ENCODE peak calls at places on chromosomes 5 and 9, in ten cellular contexts. Q is pancreas; T is amniotic stem cell; C is GM18507; F is fibroblast of pulmonary artery; R is activated gamma-delta T cell; U is stimulated activated CD4-positive, alpha-beta T cell treated with anti-CD3 and anti-CD28 coated beads, Interleukin-1b, Interleukin-23, amount 100 ng/mL, for 4 hours; L is Daoy; P is kidney glomerular epithelial cell; B is AG04450. W is an unnamed sample.

GRCh38 chr9:135343136-135343535 is 136.4 kb upstream of the PPP1R26 start:
- DNase-seq in Q (no peak), T (no peak), C (no peak), F (no peak), R (no peak), U (no peak), L (no peak), P (no peak), B (no peak), W (no peak)

GRCh38 chr5:178507151-178507932 is 82.9 kb downstream of the COL23A1 start:
- DNase-seq in Q (no peak), T (no peak), C (no peak), F (no peak), R (no peak), U (no peak), L (no peak), P (no peak), B (no peak), W (no peak)

GRCh38 chr5:89147026-89147425 is 264.0 kb upstream of the MEF2C start:
- DNase-seq in Q (no peak), T (no peak), C (no peak), F (no peak), R (no peak), U (no peak), L (no peak), P (no peak), B (no peak), W (no peak)

GRCh38 chr9:14989811-14990210 is 79.6 kb upstream of the FREM1 start:
- DNase-seq in Q (no peak), T (no peak), C (no peak), F (no peak), R (no peak), U (no peak), L (no peak), P (no peak), B (no peak), W (peak)

GRCh38 chr5:165620394-165620793 is 2115.0 kb downstream of the MAT2B start:
- DNase-seq in Q (no peak), T (no peak), C (no peak), F (peak), R (no peak), U (no peak), L (no peak), P (no peak), B (peak), W (no peak)

GRCh38 chr5:74767579-74767913 is 497 bp downstream of the NSA2 start:
- DNase-seq in Q (no peak), T (peak), C (no peak), F (peak), R (no peak), U (no peak), L (peak), P (no peak), B (no peak), W (no peak)

GRCh38 chr5:126360467-126360866 is 62.7 kb upstream of the GRAMD2B start:
- DNase-seq in Q (no peak), T (no peak), C (no peak), F (no peak), R (no peak), U (no peak), L (no peak), P (peak), B (no peak), W (no peak)

GRCh38 chr9:30015073-30015472 is 2369.4 kb upstream of the ACO1 start:
- DNase-seq in Q (no peak), T (no peak), C (no peak), F (no peak), R (no peak), U (no peak), L (no peak), P (no peak), B (no peak), W (no peak)

GRCh38 chr5:175550055-175550660 is 71.8 kb downstream of the SFXN1 start:
- DNase-seq in Q (no peak), T (no peak), C (no peak), F (no peak), R (no peak), U (no peak), L (no peak), P (no peak), B (no peak), W (no peak)

GRCh38 chr5:67178085-67178484 is 18.5 kb downstream of the CD180 start:
- DNase-seq in Q (no peak), T (no peak), C (no peak), F (no peak), R (no peak), U (no peak), L (no peak), P (no peak), B (no peak), W (no peak)

GRCh38 chr5:148147415-148147814 is 20.9 kb upstream of the SPINK14 start:
- DNase-seq in Q (no peak), T (no peak), C (no peak), F (no peak), R (no peak), U (no peak), L (no peak), P (no peak), B (no peak), W (no peak)

GRCh38 chr5:102152906-102153787 is 142.9 kb downstream of the SLCO4C1 start:
- DNase-seq in Q (no peak), T (no peak), C (no peak), F (peak), R (no peak), U (no peak), L (no peak), P (peak), B (no peak), W (peak)

GRCh38 chr5:17219006-17219422 is 1.6 kb downstream of the BASP1 start:
- DNase-seq in Q (no peak), T (no peak), C (no peak), F (peak), R (no peak), U (no peak), L (peak), P (peak), B (no peak), W (no peak)

GRCh38 chr9:121294866-121295661 is 27.1 kb downstream of the GSN start:
- DNase-seq in Q (no peak), T (no peak), C (no peak), F (no peak), R (no peak), U (no peak), L (no peak), P (no peak), B (no peak), W (no peak)

GRCh38 chr5:151180291-151180690 is 22.7 kb upstream of the ANXA6 start:
- DNase-seq in Q (no peak), T (no peak), C (no peak), F (no peak), R (no peak), U (no peak), L (no peak), P (no peak), B (no peak), W (no peak)

GRCh38 chr5:148484651-148485050 is 100.9 kb downstream of the FBXO38 start:
- DNase-seq in Q (no peak), T (peak), C (no peak), F (no peak), R (no peak), U (no peak), L (no peak), P (no peak), B (no peak), W (no peak)

GRCh38 chr9:91170951-91171350 is 190.8 kb downstream of the AUH start:
- DNase-seq in Q (no peak), T (no peak), C (no peak), F (no peak), R (no peak), U (no peak), L (no peak), P (no peak), B (no peak), W (no peak)

GRCh38 chr9:70491798-70492736 is 77.6 kb upstream of the KLF9 start:
- DNase-seq in Q (no peak), T (no peak), C (no peak), F (peak), R (no peak), U (no peak), L (peak), P (no peak), B (no peak), W (no peak)

GRCh38 chr5:109529987-109530386 is 120.2 kb upstream of the PJA2 start:
- DNase-seq in Q (no peak), T (no peak), C (no peak), F (no peak), R (no peak), U (no peak), L (no peak), P (no peak), B (no peak), W (no peak)

GRCh38 chr9:123925820-123926219 is 4.1 kb downstream of the DENND1A start:
- DNase-seq in Q (no peak), T (no peak), C (no peak), F (no peak), R (no peak), U (no peak), L (no peak), P (no peak), B (no peak), W (no peak)

GRCh38 chr9:107068581-107068980 is 205.6 kb downstream of the ZNF462 start:
- DNase-seq in Q (no peak), T (no peak), C (no peak), F (no peak), R (no peak), U (no peak), L (no peak), P (no peak), B (no peak), W (no peak)

GRCh38 chr9:22119537-22120167 is 110.5 kb upstream of the CDKN2B start:
- DNase-seq in Q (no peak), T (no peak), C (no peak), F (peak), R (no peak), U (no peak), L (no peak), P (peak), B (no peak), W (peak)

GRCh38 chr5:179160584-179160983 is 100.4 kb downstream of the ZNF354C start:
- DNase-seq in Q (no peak), T (no peak), C (no peak), F (peak), R (no peak), U (no peak), L (no peak), P (no peak), B (no peak), W (no peak)

GRCh38 chr9:134571946-134572914 is 69.4 kb upstream of the COL5A1 start:
- DNase-seq in Q (no peak), T (no peak), C (no peak), F (no peak), R (no peak), U (no peak), L (peak), P (no peak), B (no peak), W (no peak)

GRCh38 chr5:146516151-146516475 is at the start of gene GPR151:
- DNase-seq in Q (no peak), T (no peak), C (no peak), F (peak), R (no peak), U (no peak), L (no peak), P (no peak), B (no peak), W (no peak)

GRCh38 chr5:169840405-169840804 is 139.9 kb downstream of the INSYN2B start:
- DNase-seq in Q (no peak), T (no peak), C (no peak), F (no peak), R (no peak), U (no peak), L (no peak), P (no peak), B (no peak), W (no peak)

GRCh38 chr9:134765785-134766184 is 114.8 kb upstream of the FCN2 start:
- DNase-seq in Q (no peak), T (no peak), C (peak), F (no peak), R (no peak), U (no peak), L (no peak), P (no peak), B (no peak), W (no peak)

GRCh38 chr5:77795268-77795667 is 19.1 kb upstream of the TBCA start:
- DNase-seq in Q (no peak), T (no peak), C (no peak), F (no peak), R (no peak), U (no peak), L (no peak), P (no peak), B (no peak), W (no peak)

GRCh38 chr9:32294051-32294600 is 90.3 kb upstream of the ACO1 start:
- DNase-seq in Q (no peak), T (no peak), C (no peak), F (no peak), R (no peak), U (no peak), L (no peak), P (no peak), B (no peak), W (no peak)

GRCh38 chr9:88537743-88538055 is 2.7 kb downstream of the NXNL2 start:
- DNase-seq in Q (peak), T (peak), C (no peak), F (peak), R (no peak), U (no peak), L (peak), P (peak), B (peak), W (peak)

GRCh38 chr5:141223112-141223783 is at the start of gene PCDHB14:
- DNase-seq in Q (no peak), T (peak), C (no peak), F (peak), R (no peak), U (no peak), L (peak), P (peak), B (no peak), W (peak)

GRCh38 chr5:151591144-151591819 is at the start of gene FAT2:
- DNase-seq in Q (no peak), T (no peak), C (no peak), F (no peak), R (no peak), U (no peak), L (no peak), P (peak), B (no peak), W (no peak)

GRCh38 chr9:87276851-87277251 is 220.8 kb upstream of the DAPK1 start:
- DNase-seq in Q (no peak), T (no peak), C (no peak), F (peak), R (no peak), U (no peak), L (peak), P (no peak), B (no peak), W (no peak)

GRCh38 chr5:101067415-101067814 is 164.3 kb upstream of the ST8SIA4 start:
- DNase-seq in Q (no peak), T (no peak), C (no peak), F (no peak), R (no peak), U (no peak), L (no peak), P (no peak), B (no peak), W (no peak)

GRCh38 chr9:106421772-106422171 is 441.2 kb upstream of the ZNF462 start:
- DNase-seq in Q (no peak), T (no peak), C (no peak), F (no peak), R (no peak), U (no peak), L (peak), P (no peak), B (no peak), W (no peak)

GRCh38 chr9:105842023-105842644 is 147.8 kb downstream of the TMEM38B start:
- DNase-seq in Q (no peak), T (no peak), C (peak), F (peak), R (no peak), U (no peak), L (peak), P (peak), B (no peak), W (peak)

GRCh38 chr9:35909687-35910612 is 660 bp downstream of the SPAAR start:
- DNase-seq in Q (no peak), T (no peak), C (no peak), F (no peak), R (no peak), U (no peak), L (no peak), P (no peak), B (no peak), W (no peak)

GRCh38 chr5:154206291-154206690 is 15.8 kb downstream of the GALNT10 start:
- DNase-seq in Q (no peak), T (no peak), C (no peak), F (no peak), R (no peak), U (no peak), L (no peak), P (no peak), B (no peak), W (no peak)

W was measured in Caki2.